ENCODE peak calls at places on chromosomes 13 and 19, in eight cellular contexts. F, K, B, S, A, I, Y and Z are unnamed samples.

GRCh38 chr13:50071399-50071798 is 56.2 kb downstream of the KCNRG start:
- DNase-seq in F (no peak), K (no peak), B (no peak), S (no peak), A (no peak), I (no peak), Y (no peak), Z (no peak)

GRCh38 chr13:89627991-89628390 is 1719.5 kb upstream of the MIR17HG start:
- DNase-seq in F (no peak), K (no peak), B (no peak), S (peak), A (no peak), I (no peak), Y (peak), Z (no peak)

GRCh38 chr13:99199541-99200432 is 867 bp upstream of the UBAC2 start:
- DNase-seq in F (peak), K (no peak), B (no peak), S (no peak), A (peak), I (no peak), Y (peak), Z (no peak)

GRCh38 chr19:4730740-4731171 is 7.1 kb upstream of the DPP9 start:
- DNase-seq in F (peak), K (no peak), B (no peak), S (no peak), A (peak), I (peak), Y (no peak), Z (peak)

GRCh38 chr13:74904547-74904946 is 577.4 kb downstream of the TBC1D4 start:
- DNase-seq in F (no peak), K (no peak), B (no peak), S (no peak), A (no peak), I (no peak), Y (no peak), Z (no peak)

GRCh38 chr13:60012503-60012902 is 151.2 kb downstream of the DIAPH3 start:
- DNase-seq in F (no peak), K (no peak), B (no peak), S (no peak), A (no peak), I (peak), Y (no peak), Z (no peak)

GRCh38 chr13:94598281-94598680 is 2.3 kb upstream of the TGDS start:
- DNase-seq in F (no peak), K (peak), B (no peak), S (peak), A (no peak), I (no peak), Y (peak), Z (no peak)

GRCh38 chr19:30648321-30648720 is 276.1 kb downstream of the ZNF536 start:
- DNase-seq in F (peak), K (peak), B (no peak), S (no peak), A (no peak), I (no peak), Y (no peak), Z (no peak)

GRCh38 chr13:102555914-102556553 is 40.8 kb upstream of the TPP2 start:
- DNase-seq in F (peak), K (peak), B (peak), S (peak), A (no peak), I (peak), Y (peak), Z (peak)

GRCh38 chr19:8481191-8481590 is 21.2 kb downstream of the PRAM1 start:
- DNase-seq in F (no peak), K (no peak), B (no peak), S (no peak), A (no peak), I (no peak), Y (no peak), Z (no peak)
- H2AFZ ChIP-seq in F (no peak), K (no peak), B (no peak), S (no peak), A (no peak), I (no peak), Y (no peak), Z (no peak)

GRCh38 chr19:55442372-55443044 is 592 bp downstream of the SHISA7 start:
- DNase-seq in F (no peak), K (no peak), B (peak), S (no peak), A (peak), I (no peak), Y (no peak), Z (peak)

GRCh38 chr19:55444720-55445045 is 1.6 kb upstream of the SHISA7 start:
- DNase-seq in F (no peak), K (no peak), B (no peak), S (no peak), A (no peak), I (no peak), Y (no peak), Z (no peak)

GRCh38 chr19:55446060-55446459 is 3.0 kb upstream of the SHISA7 start:
- DNase-seq in F (no peak), K (no peak), B (no peak), S (no peak), A (no peak), I (no peak), Y (no peak), Z (no peak)

GRCh38 chr19:55443045-55443823 is at the start of gene SHISA7:
- DNase-seq in F (peak), K (no peak), B (peak), S (no peak), A (peak), I (no peak), Y (no peak), Z (peak)

DNA sequence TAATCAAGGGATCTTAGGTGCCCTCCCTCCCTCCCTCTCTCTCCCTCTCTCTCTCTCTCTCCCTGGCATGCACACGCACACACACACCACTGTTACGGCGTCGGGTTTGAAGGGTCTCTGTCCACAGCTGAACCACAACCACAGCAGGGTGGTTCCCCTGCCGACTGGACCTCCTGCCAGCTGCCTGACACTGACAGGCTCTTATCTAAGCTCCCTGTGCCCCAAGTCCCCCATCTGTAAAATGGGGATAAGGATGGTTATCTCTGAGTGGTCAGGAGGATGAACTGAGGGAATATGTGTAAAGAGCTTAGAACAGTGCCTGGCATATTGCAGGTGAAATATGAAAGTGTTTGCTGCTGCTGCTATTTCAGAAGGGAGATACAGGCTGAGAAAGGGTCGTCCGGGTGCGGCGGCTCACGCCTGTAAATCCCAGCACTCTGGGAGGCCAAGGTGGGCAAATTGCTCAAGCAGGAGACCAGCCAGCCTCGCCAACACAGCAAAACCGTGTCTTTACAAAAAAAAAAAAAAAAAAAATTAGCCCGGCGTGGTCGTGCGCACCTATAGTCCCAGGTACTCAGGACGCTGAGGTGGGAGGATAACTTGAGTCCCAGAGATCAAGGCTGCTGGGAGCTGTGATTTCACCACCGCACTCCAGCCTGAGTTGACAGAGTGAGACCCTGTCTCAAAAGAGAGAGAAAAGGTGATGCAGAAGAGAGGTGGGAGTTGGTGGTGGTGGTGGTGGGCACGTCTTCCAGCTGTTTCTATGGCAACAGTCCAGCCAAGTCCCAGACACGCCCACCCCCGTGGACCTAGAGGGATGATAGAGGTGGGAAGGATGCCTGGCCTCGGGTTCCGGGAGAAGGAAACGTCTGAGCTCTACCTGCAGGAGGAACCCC is 972 bp upstream of the SHISA7 start:
- DNase-seq in F (no peak), K (no peak), B (no peak), S (no peak), A (peak), I (no peak), Y (no peak), Z (peak)
- H3K4me3 ChIP-seq in F (no peak), K (no peak), B (no peak), S (no peak), A (no peak), I (no peak), Y (no peak), Z (peak)

DNA sequence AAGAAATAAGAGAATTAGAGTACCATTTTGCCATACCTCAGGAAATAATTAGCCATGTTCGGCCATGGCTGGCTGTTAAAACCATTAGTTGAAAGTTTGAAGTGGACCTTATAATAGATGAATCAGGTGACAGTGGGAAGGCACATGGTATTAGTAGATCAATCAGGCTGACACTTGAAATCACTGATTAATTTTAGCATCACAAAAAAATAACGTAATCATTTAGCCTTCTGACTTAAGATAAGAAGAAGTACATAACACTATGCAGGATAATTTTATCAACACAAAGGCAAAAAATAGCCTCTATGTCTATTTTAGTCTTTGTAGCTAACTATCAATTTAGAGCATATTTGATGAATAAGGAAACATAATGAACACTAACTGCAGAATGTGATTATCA is 615.5 kb downstream of the PCDH17 start:
- DNase-seq in F (no peak), K (no peak), B (no peak), S (no peak), A (no peak), I (no peak), Y (no peak), Z (no peak)
- H2AFZ ChIP-seq in F (no peak), K (no peak), B (no peak), S (no peak), A (no peak), I (no peak), Y (no peak), Z (no peak)

GRCh38 chr13:32033744-32034143 is 2.2 kb downstream of the FRY start:
- DNase-seq in F (no peak), K (peak), B (no peak), S (no peak), A (no peak), I (no peak), Y (no peak), Z (no peak)

GRCh38 chr13:32032780-32033179 is 1.2 kb downstream of the FRY start:
- DNase-seq in F (no peak), K (no peak), B (no peak), S (no peak), A (no peak), I (no peak), Y (no peak), Z (no peak)

GRCh38 chr13:32031815-32032345 is 306 bp downstream of the FRY start:
- DNase-seq in F (no peak), K (no peak), B (no peak), S (no peak), A (no peak), I (no peak), Y (no peak), Z (peak)

GRCh38 chr13:32029684-32030083 is 1.9 kb upstream of the FRY start:
- DNase-seq in F (no peak), K (no peak), B (no peak), S (no peak), A (no peak), I (no peak), Y (no peak), Z (no peak)

DNA sequence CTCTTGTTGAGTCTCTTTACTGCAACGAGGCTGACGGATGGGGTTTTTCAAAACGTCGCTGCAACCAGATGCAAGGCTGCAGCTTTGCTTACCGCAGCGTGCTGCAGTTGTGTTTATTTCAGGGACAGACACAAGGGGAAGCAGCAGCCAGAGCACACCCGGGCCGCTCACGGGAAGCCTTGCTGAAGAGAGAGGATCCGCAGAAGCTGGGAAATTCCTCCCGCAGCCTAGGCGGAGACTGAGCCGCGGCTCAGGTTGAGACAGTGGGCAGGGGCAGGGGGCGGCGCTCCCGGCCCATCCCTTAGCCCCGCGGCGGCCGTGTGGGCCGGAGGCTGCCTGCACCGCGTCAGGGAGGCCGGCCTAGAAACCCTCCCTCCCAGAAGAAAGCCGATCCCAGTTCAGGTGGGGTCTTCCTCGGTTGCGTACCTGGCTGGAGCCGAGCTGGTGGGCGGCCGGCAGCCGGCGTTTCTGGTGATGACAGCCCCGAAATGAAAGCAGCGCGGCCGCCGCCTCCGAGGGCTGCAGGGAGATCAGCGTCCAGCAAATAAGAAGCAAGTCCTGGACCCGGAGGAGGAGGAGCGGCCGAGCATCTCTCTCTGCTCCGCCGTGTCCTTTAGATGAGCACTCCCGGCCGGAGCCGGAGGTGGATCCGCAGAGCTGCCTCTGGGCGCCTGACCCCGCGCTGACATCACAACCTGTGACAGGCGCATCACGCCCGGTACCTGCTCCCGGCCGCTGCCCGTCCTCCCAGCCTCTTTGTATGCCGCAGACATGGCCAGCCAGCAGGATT is at the start of gene FRY:
- DNase-seq in F (peak), K (peak), B (peak), S (peak), A (no peak), I (peak), Y (peak), Z (peak)
- H3K4me3 ChIP-seq in F (peak), K (peak), B (peak), S (peak), A (no peak), I (peak), Y (peak), Z (peak)

GRCh38 chr13:42009057-42009456 is 39.4 kb upstream of the DGKH start:
- DNase-seq in F (no peak), K (no peak), B (no peak), S (no peak), A (no peak), I (no peak), Y (no peak), Z (no peak)

GRCh38 chr13:42017264-42017663 is 31.2 kb upstream of the DGKH start:
- DNase-seq in F (no peak), K (no peak), B (no peak), S (no peak), A (no peak), I (no peak), Y (no peak), Z (no peak)

GRCh38 chr13:42014119-42014518 is 34.3 kb upstream of the DGKH start:
- DNase-seq in F (no peak), K (no peak), B (no peak), S (no peak), A (no peak), I (no peak), Y (no peak), Z (no peak)

GRCh38 chr13:42007844-42008243 is 40.6 kb upstream of the DGKH start:
- DNase-seq in F (peak), K (peak), B (no peak), S (peak), A (no peak), I (no peak), Y (peak), Z (no peak)

DNA sequence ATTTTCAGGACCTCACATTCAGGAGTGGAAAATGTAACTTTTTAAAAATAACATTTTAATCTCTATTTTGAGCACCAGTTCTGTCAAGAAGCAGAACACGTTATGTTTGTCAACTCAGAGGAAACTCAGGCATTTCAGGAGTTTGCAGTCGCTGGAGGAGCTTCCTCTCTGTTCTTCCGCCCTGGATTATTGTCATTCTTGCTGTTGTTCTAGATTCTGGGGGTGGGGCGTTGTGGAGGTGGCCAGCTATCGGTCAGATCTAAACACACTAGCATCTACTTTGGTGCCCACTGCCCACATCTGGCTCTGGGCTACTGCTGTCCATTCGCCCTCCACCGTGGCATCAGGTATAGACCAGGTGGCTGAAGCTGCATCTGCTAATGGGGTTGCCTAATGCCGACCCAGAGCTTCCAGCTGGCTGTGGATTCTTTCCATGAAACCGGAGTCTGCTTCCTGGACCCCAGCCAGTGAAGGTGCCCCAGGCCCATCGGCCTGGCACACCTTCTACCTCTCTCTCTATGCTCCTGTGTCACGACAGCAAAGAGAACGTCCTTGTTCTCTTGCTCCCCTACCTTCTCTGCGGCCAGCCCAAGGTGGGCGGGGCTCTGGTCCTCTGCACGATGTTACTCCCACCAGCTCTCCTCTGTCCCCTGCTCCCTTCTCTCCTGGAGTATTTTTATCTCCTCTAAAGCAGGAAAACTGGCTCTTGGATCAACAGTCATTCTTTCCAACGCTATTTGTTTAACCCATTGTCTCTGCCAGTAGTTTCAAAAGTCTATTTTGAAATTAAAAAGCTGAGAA is 36.6 kb upstream of the DGKH start:
- DNase-seq in F (no peak), K (no peak), B (peak), S (no peak), A (peak), I (peak), Y (no peak), Z (peak)
- H2AFZ ChIP-seq in F (no peak), K (peak), B (peak), S (no peak), A (peak), I (no peak), Y (peak), Z (peak)

DNA sequence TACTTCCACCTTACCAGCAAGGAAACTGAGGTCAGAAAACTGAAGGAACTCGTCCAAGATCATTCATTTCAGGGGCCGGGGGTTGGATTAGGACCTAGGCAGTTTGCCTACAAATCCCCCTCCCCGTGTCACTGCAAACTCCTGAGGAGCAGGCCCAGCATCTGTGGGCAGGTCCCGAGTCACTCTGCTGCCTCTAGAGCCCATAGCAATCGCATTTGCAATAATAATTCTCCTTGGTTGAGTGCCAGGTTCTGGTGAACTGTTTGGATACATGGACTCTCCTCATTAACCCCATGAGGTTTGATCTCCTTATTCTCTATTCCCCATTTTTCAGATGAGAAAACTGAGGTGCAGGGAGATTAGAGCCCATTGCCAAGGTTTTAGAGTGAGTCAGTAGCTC is 903 bp downstream of the PIN1 start:
- DNase-seq in F (peak), K (peak), B (no peak), S (no peak), A (peak), I (no peak), Y (peak), Z (no peak)
- H3K4me3 ChIP-seq in F (peak), K (peak), B (peak), S (peak), A (peak), I (peak), Y (peak), Z (peak)

GRCh38 chr19:17829855-17830566 is 8.7 kb upstream of the INSL3 start:
- DNase-seq in F (peak), K (peak), B (peak), S (peak), A (peak), I (peak), Y (peak), Z (peak)
- H2AFZ ChIP-seq in F (peak), K (peak), B (peak), S (peak), A (peak), I (peak), Y (no peak), Z (peak)

DNA sequence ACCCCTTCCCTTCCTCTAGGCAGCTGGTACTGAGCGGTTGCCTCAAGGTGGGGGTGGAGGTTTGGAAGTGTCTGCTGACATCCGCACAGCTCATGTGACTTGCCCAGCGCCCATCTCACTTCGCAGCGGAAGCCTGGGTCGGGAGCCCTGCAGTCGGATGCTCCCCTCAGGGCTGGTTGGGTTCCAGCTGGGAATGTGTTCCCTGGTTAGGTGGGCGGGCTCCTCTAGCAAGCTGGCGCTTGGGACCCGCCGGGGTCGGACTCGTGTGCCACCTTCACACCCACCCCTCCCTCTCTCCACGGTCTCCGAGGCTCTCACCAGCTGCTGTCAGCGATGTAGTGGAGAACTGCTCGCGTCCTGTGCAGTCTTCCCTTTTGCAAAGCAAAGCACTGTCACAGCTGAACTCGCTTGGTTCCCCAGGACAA is 10.2 kb downstream of the PPP1R37 start:
- DNase-seq in F (no peak), K (no peak), B (no peak), S (no peak), A (no peak), I (no peak), Y (no peak), Z (no peak)
- H3K4me3 ChIP-seq in F (no peak), K (no peak), B (peak), S (no peak), A (no peak), I (no peak), Y (no peak), Z (no peak)

DNA sequence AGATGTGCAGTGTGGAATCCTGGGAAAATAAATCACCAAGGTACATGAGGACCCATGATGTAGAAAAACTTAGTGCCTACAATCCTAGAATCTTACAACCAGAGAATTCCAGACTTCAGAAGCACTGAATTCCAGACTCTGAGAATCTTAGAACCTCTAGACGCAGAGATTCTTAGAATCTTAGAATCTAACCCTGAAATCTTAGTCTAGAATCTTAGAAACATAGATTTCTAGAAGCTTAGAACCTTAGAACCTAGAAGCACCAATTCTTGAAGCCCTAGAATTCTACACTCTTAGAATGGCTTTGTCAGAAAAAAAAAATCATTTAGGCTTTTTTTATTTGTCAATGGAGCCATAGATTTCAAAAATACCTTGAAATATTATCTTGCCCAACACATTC is 6.0 kb downstream of the CEACAM16 start:
- DNase-seq in F (no peak), K (no peak), B (no peak), S (no peak), A (no peak), I (no peak), Y (no peak), Z (no peak)
- H2AFZ ChIP-seq in F (no peak), K (no peak), B (no peak), S (no peak), A (no peak), I (no peak), Y (no peak), Z (no peak)